ENCODE peak calls at places on chromosomes 16 and 17, in seven cellular contexts. Z is activated naive CD4-positive, alpha-beta T cell treated with anti-CD3 and anti-CD28 coated beads, Interleukin-2, amount 50 U/mL, for 72 hours; N is natural killer cell; I is T-helper 17 cell; A is IMR-90; E is naive thymus-derived CD8-positive, alpha-beta T cell; F is CD4-positive, CD25-positive, alpha-beta regulatory T cell. S is an unnamed sample.

GRCh38 chr17:15409721-15410247 is 57.6 kb downstream of the CDRT4 start:
- ATAC-seq in Z (no peak), N (no peak), I (no peak), A (peak), E (no peak), F (no peak), S (peak)

GRCh38 chr16:17154981-17155380 is 315.8 kb downstream of the XYLT1 start:
- ATAC-seq in Z (no peak), N (no peak), I (no peak), A (no peak), E (no peak), F (no peak), S (no peak)

GRCh38 chr16:57803413-57803990 is 1.2 kb upstream of the KIFC3 start:
- ATAC-seq in Z (no peak), N (no peak), I (no peak), A (peak), E (no peak), F (no peak), S (no peak)

GRCh38 chr16:17557480-17557879 is 86.7 kb upstream of the XYLT1 start:
- ATAC-seq in Z (peak), N (no peak), I (peak), A (no peak), E (peak), F (no peak), S (no peak)

GRCh38 chr17:54666559-54666958 is 234.1 kb upstream of the TOM1L1 start:
- ATAC-seq in Z (no peak), N (no peak), I (no peak), A (no peak), E (no peak), F (no peak), S (no peak)

GRCh38 chr17:66781135-66781534 is 53.8 kb upstream of the CACNG5 start:
- ATAC-seq in Z (no peak), N (no peak), I (no peak), A (no peak), E (no peak), F (no peak), S (no peak)

GRCh38 chr17:45410144-45411091 is 22.3 kb downstream of the ARHGAP27 start:
- ATAC-seq in Z (peak), N (peak), I (peak), A (no peak), E (peak), F (peak), S (peak)

GRCh38 chr16:75323198-75323597 is 71.8 kb upstream of the BCAR1 start:
- ATAC-seq in Z (no peak), N (no peak), I (no peak), A (no peak), E (no peak), F (no peak), S (no peak)

GRCh38 chr16:69942099-69942491 is 9.0 kb upstream of the CLEC18A start:
- ATAC-seq in Z (no peak), N (no peak), I (no peak), A (no peak), E (no peak), F (no peak), S (no peak)

GRCh38 chr17:45759761-45760160 is 24.4 kb upstream of the CRHR1 start:
- ATAC-seq in Z (no peak), N (no peak), I (no peak), A (no peak), E (no peak), F (no peak), S (no peak)

GRCh38 chr16:14278749-14279148 is 207.6 kb downstream of the MRTFB start:
- ATAC-seq in Z (no peak), N (no peak), I (no peak), A (no peak), E (no peak), F (no peak), S (no peak)

GRCh38 chr17:39767147-39767546 is 29.4 kb downstream of the GRB7 start:
- ATAC-seq in Z (no peak), N (peak), I (no peak), A (no peak), E (no peak), F (no peak), S (no peak)

GRCh38 chr17:82371333-82372062 is at the start of gene UTS2R:
- ATAC-seq in Z (no peak), N (no peak), I (no peak), A (no peak), E (peak), F (no peak), S (no peak)

GRCh38 chr17:16922386-16923096 is 49.4 kb downstream of the TNFRSF13B start:
- ATAC-seq in Z (peak), N (no peak), I (no peak), A (no peak), E (no peak), F (no peak), S (no peak)

GRCh38 chr17:39538875-39539274 is 68.8 kb downstream of the NEUROD2 start:
- ATAC-seq in Z (no peak), N (peak), I (peak), A (peak), E (peak), F (no peak), S (no peak)

GRCh38 chr17:17849147-17849820 is 12.5 kb upstream of the SREBF1 start:
- ATAC-seq in Z (peak), N (peak), I (peak), A (peak), E (peak), F (peak), S (peak)